ENCODE peak calls at places on chromosomes 3 and 15, in ten cellular contexts. O is uterus; N is naive thymus-derived CD4-positive, alpha-beta T cell; J is GM23338; G is CD4-positive, alpha-beta memory T cell; C is cardiac muscle cell; U is right cardiac atrium; Z is GM23248; K is body of pancreas; Q is aorta. L is an unnamed sample.

GRCh38 chr15:62835351-62835750 is 207.2 kb upstream of the TPM1 start:
- DNase-seq in O (no peak), N (no peak), J (no peak), G (no peak), C (peak; percentile 40), U (no peak), Z (no peak), K (peak; percentile 86), Q (no peak), L (peak; percentile 31)

GRCh38 chr3:109117939-109118338 is at the start of gene MORC1:
- DNase-seq in O (no peak), N (no peak), J (no peak), G (no peak), C (no peak), U (no peak), Z (no peak), K (no peak), Q (peak; percentile 69), L (no peak)

GRCh38 chr3:30696403-30696819 is 90.0 kb downstream of the TGFBR2 start:
- DNase-seq in O (no peak), N (no peak), J (no peak), G (no peak), C (peak; percentile 45), U (peak; percentile 63), Z (no peak), K (no peak), Q (no peak), L (no peak)

GRCh38 chr15:23869391-23869790 is 182.3 kb upstream of the NDN start:
- DNase-seq in O (peak; percentile 18), N (no peak), J (peak; percentile 92), G (no peak), C (peak; percentile 16), U (peak; percentile 73), Z (peak; percentile 2), K (peak; percentile 50), Q (no peak), L (peak; percentile 41)

GRCh38 chr3:105798381-105798934 is 70.4 kb downstream of the CBLB start:
- DNase-seq in O (no peak), N (peak; percentile 37), J (no peak), G (peak; percentile 12), C (no peak), U (no peak), Z (peak; percentile 29), K (no peak), Q (no peak), L (no peak)

GRCh38 chr15:55627730-55628368 is 39.7 kb upstream of the PYGO1 start:
- DNase-seq in O (peak; percentile 51), N (no peak), J (peak; percentile 40), G (no peak), C (peak; percentile 90), U (no peak), Z (peak; percentile 93), K (no peak), Q (no peak), L (peak; percentile 53)

GRCh38 chr3:9448643-9449042 is 51.2 kb downstream of the SETD5 start:
- DNase-seq in O (no peak), N (no peak), J (no peak), G (no peak), C (no peak), U (no peak), Z (peak; percentile 67), K (no peak), Q (no peak), L (no peak)

GRCh38 chr3:23199649-23200048 is 3.5 kb upstream of the UBE2E2 start:
- DNase-seq in O (no peak), N (no peak), J (no peak), G (no peak), C (no peak), U (no peak), Z (no peak), K (no peak), Q (no peak), L (no peak)

GRCh38 chr3:48595526-48596121 is 495 bp upstream of the COL7A1 start:
- DNase-seq in O (peak; percentile 74), N (no peak), J (peak; percentile 48), G (no peak), C (peak; percentile 67), U (peak; percentile 69), Z (peak; percentile 97), K (peak; percentile 37), Q (peak; percentile 89), L (peak; percentile 54)

GRCh38 chr3:111763101-111763500 is 96.0 kb upstream of the PHLDB2 start:
- DNase-seq in O (no peak), N (no peak), J (no peak), G (no peak), C (no peak), U (no peak), Z (peak; percentile 20), K (no peak), Q (no peak), L (no peak)

GRCh38 chr3:142180761-142181362 is 31.5 kb upstream of the TFDP2 start:
- DNase-seq in O (peak; percentile 34), N (no peak), J (peak; percentile 71), G (peak; percentile 5), C (peak; percentile 68), U (no peak), Z (peak; percentile 61), K (peak; percentile 14), Q (no peak), L (no peak)

GRCh38 chr3:81308296-81308695 is 453.1 kb downstream of the GBE1 start:
- DNase-seq in O (no peak), N (no peak), J (no peak), G (no peak), C (peak; percentile 34), U (no peak), Z (peak; percentile 50), K (no peak), Q (no peak), L (no peak)

GRCh38 chr3:64445318-64446300 is 220.3 kb upstream of the PRICKLE2 start:
- DNase-seq in O (peak; percentile 19), N (no peak), J (peak; percentile 89), G (no peak), C (peak; percentile 67), U (peak; percentile 77), Z (peak; percentile 56), K (peak; percentile 70), Q (peak; percentile 79), L (peak; percentile 62)

GRCh38 chr15:88476635-88477038 is 9.1 kb downstream of the MRPS11 start:
- DNase-seq in O (peak; percentile 46), N (peak; percentile 45), J (peak; percentile 80), G (peak; percentile 17), C (peak; percentile 74), U (no peak), Z (peak; percentile 65), K (peak; percentile 42), Q (no peak), L (no peak)

GRCh38 chr15:48242015-48242414 is 35.9 kb downstream of the SLC12A1 start:
- DNase-seq in O (no peak), N (no peak), J (no peak), G (no peak), C (no peak), U (no peak), Z (no peak), K (no peak), Q (no peak), L (no peak)

GRCh38 chr3:161273589-161274218 is 52.6 kb downstream of the NMD3 start:
- DNase-seq in O (no peak), N (peak; percentile 50), J (peak; percentile 78), G (peak; percentile 27), C (peak; percentile 66), U (no peak), Z (peak; percentile 66), K (peak; percentile 26), Q (no peak), L (no peak)

GRCh38 chr3:51789437-51789836 is 10.4 kb upstream of the IQCF6 start:
- DNase-seq in O (no peak), N (no peak), J (no peak), G (no peak), C (no peak), U (no peak), Z (no peak), K (no peak), Q (no peak), L (no peak)

GRCh38 chr15:67833504-67834248 is 6.2 kb downstream of the RNU6-1 start:
- DNase-seq in O (no peak), N (no peak), J (peak; percentile 92), G (no peak), C (peak; percentile 47), U (no peak), Z (peak; percentile 64), K (no peak), Q (peak; percentile 79), L (no peak)

GRCh38 chr3:119677641-119677934 is 382 bp upstream of the COX17 start:
- DNase-seq in O (no peak), N (no peak), J (no peak), G (no peak), C (no peak), U (no peak), Z (no peak), K (no peak), Q (no peak), L (no peak)

GRCh38 chr15:75163150-75163564 is 38.5 kb upstream of the C15orf39 start:
- DNase-seq in O (no peak), N (no peak), J (no peak), G (no peak), C (no peak), U (no peak), Z (no peak), K (no peak), Q (no peak), L (no peak)
- H3K27ac ChIP-seq in O (no peak overlapping the region), N (no peak overlapping the region), J (no peak overlapping the region), G (no peak overlapping the region), C (peak overlapping the region; percentile 52), U (no peak overlapping the region), Z (no peak overlapping the region), K (no peak overlapping the region), Q (no peak overlapping the region), L (no peak overlapping the region)

GRCh38 chr3:177624523-177625495 is 427.5 kb upstream of the TBL1XR1 start:
- DNase-seq in O (no peak), N (no peak), J (no peak), G (peak; percentile 53), C (no peak), U (no peak), Z (no peak), K (no peak), Q (no peak), L (no peak)
- H3K4me3 ChIP-seq in O (no peak overlapping the region), N (no peak overlapping the region), J (no peak overlapping the region), G (no peak overlapping the region), C (no peak overlapping the region), U (no peak overlapping the region), Z (no peak overlapping the region), K (no peak overlapping the region), Q (no peak overlapping the region), L (no peak overlapping the region)

DNA sequence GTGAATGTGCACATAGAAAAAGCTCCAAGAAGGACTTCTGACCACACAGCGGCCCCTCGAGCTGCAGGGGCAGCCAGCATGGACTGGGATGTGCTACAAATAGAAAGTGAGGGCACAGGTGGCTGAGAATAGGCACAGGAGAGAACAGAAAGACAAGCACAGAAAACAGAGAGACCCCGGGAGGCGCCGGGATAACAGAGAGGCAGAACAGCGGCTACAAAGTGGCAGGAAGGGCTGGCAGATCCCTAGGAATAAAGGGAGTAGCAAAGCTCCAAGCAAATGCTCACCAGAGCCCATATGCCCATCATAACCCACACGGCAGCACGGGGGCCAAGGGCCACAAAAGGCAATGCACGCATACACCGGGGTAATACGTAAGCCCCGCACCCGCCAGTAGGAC is 201.7 kb upstream of the NSMCE3 start:
- DNase-seq in O (no peak), N (no peak), J (no peak), G (no peak), C (no peak), U (no peak), Z (no peak), K (no peak), Q (no peak), L (no peak)
- H3K27ac ChIP-seq in O (no peak overlapping the region), N (no peak overlapping the region), J (no peak overlapping the region), G (no peak overlapping the region), C (no peak overlapping the region), U (no peak overlapping the region), Z (no peak overlapping the region), K (peak overlapping the region; percentile 59), Q (no peak overlapping the region), L (no peak overlapping the region)

GRCh38 chr3:6644070-6644929 is 216.6 kb upstream of the GRM7 start:
- DNase-seq in O (no peak), N (no peak), J (no peak), G (no peak), C (no peak), U (no peak), Z (no peak), K (no peak), Q (no peak), L (no peak)
- H3K4me3 ChIP-seq in O (no peak overlapping the region), N (no peak overlapping the region), J (no peak overlapping the region), G (no peak overlapping the region), C (no peak overlapping the region), U (no peak overlapping the region), Z (no peak overlapping the region), K (no peak overlapping the region), Q (no peak overlapping the region), L (no peak overlapping the region)